ENCODE peak calls at places on chromosomes 11 and 22, in four cellular contexts. W, M, Z and D are unnamed samples.
A peak's percentile ranks its signal among the peaks of the same experiment; 100 is the strongest.

GRCh38 chr11:45922425-45923082 is at the start of gene LARGE2:
- DNase-seq in W (peak; percentile 50), M (no peak), Z (peak; percentile 88), D (no peak)

GRCh38 chr11:90243534-90243933 is 20.7 kb upstream of the CHORDC1 start:
- DNase-seq in W (no peak), M (no peak), Z (peak; percentile 37), D (no peak)

GRCh38 chr22:21054046-21054713 is 8.4 kb downstream of the LRRC74B start:
- DNase-seq in W (no peak), M (no peak), Z (no peak), D (no peak)

GRCh38 chr11:88590366-88590765 is 252.8 kb upstream of the CTSC start:
- DNase-seq in W (no peak), M (no peak), Z (no peak), D (no peak)

GRCh38 chr11:65078786-65079342 is 5.0 kb downstream of the CDCA5 start:
- DNase-seq in W (no peak), M (no peak), Z (no peak), D (no peak)

GRCh38 chr11:57205046-57205671 is 23.4 kb downstream of the LRRC55 start:
- DNase-seq in W (no peak), M (no peak), Z (peak; percentile 22), D (no peak)

GRCh38 chr11:110295487-110296225 is 758 bp downstream of the RDX start:
- DNase-seq in W (peak; percentile 59), M (no peak), Z (peak; percentile 74), D (no peak)

GRCh38 chr22:27116295-27116694 is 458.9 kb downstream of the MIAT start:
- DNase-seq in W (no peak), M (no peak), Z (no peak), D (no peak)

GRCh38 chr11:46252373-46252914 is 25.0 kb upstream of the CREB3L1 start:
- DNase-seq in W (no peak), M (no peak), Z (no peak), D (no peak)

GRCh38 chr11:123300874-123301695 is 106.0 kb upstream of the CLMP start:
- DNase-seq in W (no peak), M (no peak), Z (no peak), D (no peak)

GRCh38 chr11:36155770-36156485 is 133.3 kb downstream of the COMMD9 start:
- DNase-seq in W (no peak), M (no peak), Z (peak; percentile 24), D (no peak)

GRCh38 chr11:724063-724732 is 18.2 kb downstream of the EPS8L2 start:
- DNase-seq in W (no peak), M (no peak), Z (peak; percentile 55), D (no peak)

GRCh38 chr22:45159652-45160462 is 3.9 kb upstream of the NUP50 start:
- DNase-seq in W (no peak), M (no peak), Z (peak; percentile 54), D (no peak)

GRCh38 chr11:2987881-2988280 is 4.2 kb downstream of the NAP1L4 start:
- DNase-seq in W (no peak), M (no peak), Z (no peak), D (no peak)

GRCh38 chr22:22772396-22772795 is 115.2 kb upstream of the IGLL5 start:
- DNase-seq in W (no peak), M (no peak), Z (peak; percentile 20), D (no peak)

GRCh38 chr22:38187413-38188212 is 6.0 kb upstream of the PLA2G6 start:
- DNase-seq in W (no peak), M (no peak), Z (no peak), D (no peak)

GRCh38 chr11:119671561-119672015 is 57.4 kb downstream of the NECTIN1 start:
- DNase-seq in W (no peak), M (no peak), Z (no peak), D (no peak)

GRCh38 chr22:39534092-39534506 is 1.6 kb upstream of the RPS19BP1 start:
- DNase-seq in W (no peak), M (no peak), Z (peak; percentile 43), D (no peak)

GRCh38 chr11:11998091-11998781 is 10.2 kb downstream of the DKK3 start:
- DNase-seq in W (no peak), M (no peak), Z (no peak), D (no peak)

GRCh38 chr11:1654388-1655167 is 25.0 kb downstream of the KRTAP5-5 start:
- DNase-seq in W (no peak), M (no peak), Z (no peak), D (no peak)

GRCh38 chr11:71384561-71384960 is 63.6 kb downstream of the DHCR7 start:
- DNase-seq in W (no peak), M (no peak), Z (no peak), D (no peak)

GRCh38 chr11:27233654-27234042 is 129.4 kb downstream of the CCDC34 start:
- DNase-seq in W (no peak), M (no peak), Z (no peak), D (no peak)

GRCh38 chr11:12120031-12121008 is 9.9 kb downstream of the MICAL2 start:
- DNase-seq in W (no peak), M (no peak), Z (no peak), D (no peak)

GRCh38 chr11:20351870-20352269 is 11.6 kb upstream of the HTATIP2 start:
- DNase-seq in W (no peak), M (no peak), Z (no peak), D (no peak)

GRCh38 chr11:2529636-2530035 is 84.8 kb downstream of the KCNQ1 start:
- DNase-seq in W (no peak), M (no peak), Z (no peak), D (no peak)

GRCh38 chr11:113554531-113554930 is 79.3 kb upstream of the DRD2 start:
- DNase-seq in W (no peak), M (no peak), Z (peak; percentile 24), D (no peak)

GRCh38 chr11:128172046-128172878 is 415.1 kb downstream of the ETS1 start:
- DNase-seq in W (peak; percentile 67), M (peak; percentile 71), Z (peak; percentile 90), D (peak; percentile 70)

GRCh38 chr11:12842933-12843636 is 166.0 kb upstream of the RASSF10 start:
- DNase-seq in W (no peak), M (no peak), Z (no peak), D (no peak)

GRCh38 chr22:36625102-36625501 is 78.5 kb downstream of the CACNG2 start:
- DNase-seq in W (no peak), M (no peak), Z (no peak), D (no peak)

GRCh38 chr11:34654491-34655334 is 33.8 kb downstream of the EHF start:
- DNase-seq in W (no peak), M (no peak), Z (peak; percentile 70), D (no peak)

GRCh38 chr11:111531687-111532364 is 8.7 kb upstream of the LAYN start:
- DNase-seq in W (no peak), M (no peak), Z (no peak), D (peak; percentile 58)

GRCh38 chr11:57649826-57650738 is at the start of gene YPEL4:
- DNase-seq in W (no peak), M (peak; percentile 38), Z (peak; percentile 69), D (no peak)

GRCh38 chr22:22720201-22720723 is 75.8 kb downstream of the GGTLC2 start:
- DNase-seq in W (peak; percentile 72), M (no peak), Z (peak; percentile 77), D (no peak)

GRCh38 chr22:25131198-25131887 is 68.3 kb upstream of the CRYBB3 start:
- DNase-seq in W (no peak), M (no peak), Z (no peak), D (no peak)

GRCh38 chr22:38413085-38414008 is 41.7 kb downstream of the KCNJ4 start:
- DNase-seq in W (no peak), M (no peak), Z (no peak), D (no peak)